ENCODE peak calls at places on chromosome 10, in four cellular contexts. S is thyroid gland, C is colonic mucosa, W is cardiac fibroblast. D is an unnamed sample.

GRCh38 chr10:49161411-49161997 is 26.7 kb downstream of the TMEM273 start:
- DNase-seq in S (peak), C (no peak), W (peak), D (no peak)

GRCh38 chr10:126133906-126134703 is 237.7 kb downstream of the FANK1 start:
- DNase-seq in S (no peak), C (no peak), W (peak), D (no peak)

GRCh38 chr10:14263041-14263440 is 67.7 kb downstream of the FRMD4A start:
- DNase-seq in S (no peak), C (no peak), W (no peak), D (no peak)

GRCh38 chr10:84590794-84591193 is 262.4 kb downstream of the CCSER2 start:
- DNase-seq in S (peak), C (no peak), W (no peak), D (no peak)

GRCh38 chr10:62048473-62048872 is 147.0 kb downstream of the ARID5B start:
- DNase-seq in S (no peak), C (no peak), W (no peak), D (no peak)

GRCh38 chr10:5654218-5654755 is 12.1 kb downstream of the ASB13 start:
- DNase-seq in S (no peak), C (peak), W (no peak), D (no peak)

GRCh38 chr10:120209124-120209523 is 247.9 kb upstream of the PLPP4 start:
- DNase-seq in S (no peak), C (no peak), W (no peak), D (no peak)

GRCh38 chr10:1939016-1939415 is 201.7 kb upstream of the ADARB2 start:
- DNase-seq in S (no peak), C (no peak), W (no peak), D (no peak)

GRCh38 chr10:16698457-16698856 is 118.8 kb downstream of the RSU1 start:
- DNase-seq in S (no peak), C (no peak), W (no peak), D (no peak)

GRCh38 chr10:37713642-37714041 is 143.8 kb downstream of the ZNF248 start:
- DNase-seq in S (no peak), C (no peak), W (no peak), D (no peak)

GRCh38 chr10:75062191-75062849 is 49.1 kb upstream of the SAMD8 start:
- DNase-seq in S (no peak), C (no peak), W (peak), D (no peak)

GRCh38 chr10:81215498-81215897 is 659.5 kb upstream of the NRG3 start:
- DNase-seq in S (no peak), C (no peak), W (peak), D (no peak)

GRCh38 chr10:33460461-33461294 is 126.2 kb upstream of the NRP1 start:
- DNase-seq in S (peak), C (peak), W (peak), D (no peak)

GRCh38 chr10:33743429-33743857 is 409.0 kb upstream of the NRP1 start:
- DNase-seq in S (no peak), C (peak), W (no peak), D (no peak)

GRCh38 chr10:121216721-121217181 is 365.6 kb downstream of the WDR11 start:
- DNase-seq in S (peak), C (no peak), W (no peak), D (no peak)

GRCh38 chr10:130353928-130354327 is 217.7 kb downstream of the GLRX3 start:
- DNase-seq in S (no peak), C (no peak), W (no peak), D (no peak)

GRCh38 chr10:34434119-34434594 is 380.9 kb downstream of the PARD3 start:
- DNase-seq in S (no peak), C (no peak), W (peak), D (no peak)

GRCh38 chr10:22174442-22174841 is 43.4 kb downstream of the EBLN1 start:
- DNase-seq in S (no peak), C (no peak), W (no peak), D (no peak)

GRCh38 chr10:5971315-5971832 is 6.0 kb downstream of the IL15RA start:
- DNase-seq in S (no peak), C (peak), W (peak), D (no peak)

GRCh38 chr10:14751576-14752330 is 22.9 kb downstream of the FAM107B start:
- DNase-seq in S (peak), C (peak), W (peak), D (no peak)

DNA sequence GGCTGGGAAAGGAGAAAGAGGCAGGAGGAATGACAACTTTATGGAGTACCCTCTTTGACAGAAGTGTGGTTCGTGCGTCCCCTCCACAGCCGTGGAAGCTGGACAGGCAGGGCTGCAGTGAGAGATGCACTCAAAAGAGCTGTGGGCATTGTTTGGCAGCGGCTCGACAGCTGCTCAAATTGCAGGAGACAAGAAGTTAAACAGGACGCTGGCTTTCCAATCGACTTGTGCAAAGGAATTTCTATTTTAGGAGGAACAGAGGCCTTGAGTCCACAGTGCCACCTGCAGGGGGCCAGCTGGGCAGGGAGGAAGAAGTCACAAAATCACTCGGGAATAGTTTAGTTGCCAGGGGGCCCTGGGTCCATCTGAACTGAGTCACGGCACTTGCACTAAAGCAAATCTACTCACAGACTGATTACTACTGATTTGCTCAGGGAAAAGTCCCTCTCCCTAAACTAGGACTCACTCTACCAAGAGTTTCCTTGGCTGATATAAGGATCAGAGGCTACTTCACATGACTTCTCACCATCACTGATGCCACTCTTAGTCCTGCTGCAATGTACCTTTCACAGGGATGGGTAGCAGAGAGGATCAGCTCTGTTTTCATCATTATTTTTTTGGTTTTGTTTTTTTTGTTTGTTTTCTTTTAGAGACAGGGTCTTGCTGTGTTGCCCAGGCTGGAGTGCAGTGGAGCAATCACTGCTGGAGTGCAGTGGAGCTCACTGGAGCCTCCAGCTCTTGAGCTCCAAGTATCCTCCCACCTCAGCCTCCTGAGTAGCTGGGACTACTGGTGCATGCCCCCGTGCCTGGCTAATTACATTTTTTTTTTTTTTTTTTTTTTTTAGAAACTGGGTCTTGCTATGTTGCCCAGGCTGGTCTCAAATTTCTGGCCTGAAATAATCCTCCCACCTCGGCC is 200.8 kb downstream of the JCAD start:
- DNase-seq in S (peak), C (peak), W (peak), D (no peak)
- TF ChIP-seq CTCF in S (peak), C (peak), W (peak), D (peak)

DNA sequence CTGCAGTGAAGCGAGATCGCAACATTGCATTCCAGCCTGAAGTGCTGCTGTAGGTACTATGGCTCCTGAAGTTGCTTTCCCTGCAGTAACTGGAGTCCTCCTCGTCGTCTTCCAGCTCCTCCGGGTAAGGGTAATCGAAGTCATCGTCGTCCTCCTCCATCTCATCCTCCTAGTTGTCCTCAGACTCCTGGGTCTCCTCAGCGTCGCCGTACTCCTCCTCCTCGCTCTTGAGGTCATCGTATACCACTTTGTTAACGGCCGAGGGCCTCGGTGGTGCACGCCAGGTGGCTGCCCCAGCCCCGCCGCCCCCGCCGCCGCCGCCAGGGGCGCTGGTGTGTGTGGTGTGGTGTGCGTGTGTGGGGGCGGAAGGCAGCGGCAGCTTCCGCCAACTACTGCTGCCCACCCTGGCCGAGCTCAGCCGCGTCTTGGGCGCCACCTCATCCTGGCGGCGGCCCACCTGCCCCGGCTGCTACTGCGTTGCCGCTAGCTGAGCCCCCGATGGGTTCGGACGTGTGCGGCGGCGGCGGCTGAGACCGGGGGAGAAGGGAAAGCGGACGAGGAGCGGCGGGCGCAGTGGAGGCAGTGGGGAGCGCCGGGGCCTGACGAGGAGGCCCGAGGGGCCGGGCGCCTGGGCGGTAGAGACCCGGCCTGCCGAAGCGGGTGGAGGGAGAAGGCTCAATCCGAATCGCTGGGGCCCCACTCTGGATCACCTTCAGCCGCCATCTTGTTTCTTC is 11.8 kb upstream of the ACBD5 start:
- DNase-seq in S (peak), C (peak), W (peak), D (no peak)
- TF ChIP-seq CTCF in S (peak), C (peak), W (peak), D (peak)

GRCh38 chr10:44306762-44307161 is 78.1 kb downstream of the CXCL12 start:
- DNase-seq in S (peak), C (no peak), W (no peak), D (no peak)
- TF ChIP-seq CTCF in S (no peak), C (no peak), W (no peak), D (peak)

GRCh38 chr10:88865281-88865876 is 13.7 kb upstream of the ANKRD22 start:
- DNase-seq in S (no peak), C (no peak), W (peak), D (no peak)
- TF ChIP-seq CTCF in S (no peak), C (no peak), W (no peak), D (peak)

GRCh38 chr10:24872790-24873182 is 79.6 kb downstream of the PRTFDC1 start:
- DNase-seq in S (no peak), C (no peak), W (no peak), D (no peak)

GRCh38 chr10:24871006-24871405 is 81.4 kb downstream of the PRTFDC1 start:
- DNase-seq in S (no peak), C (no peak), W (peak), D (no peak)

GRCh38 chr10:24873281-24873683 is 79.1 kb downstream of the PRTFDC1 start:
- DNase-seq in S (no peak), C (no peak), W (peak), D (no peak)

GRCh38 chr10:24871501-24871900 is 80.9 kb downstream of the PRTFDC1 start:
- DNase-seq in S (no peak), C (no peak), W (no peak), D (no peak)

DNA sequence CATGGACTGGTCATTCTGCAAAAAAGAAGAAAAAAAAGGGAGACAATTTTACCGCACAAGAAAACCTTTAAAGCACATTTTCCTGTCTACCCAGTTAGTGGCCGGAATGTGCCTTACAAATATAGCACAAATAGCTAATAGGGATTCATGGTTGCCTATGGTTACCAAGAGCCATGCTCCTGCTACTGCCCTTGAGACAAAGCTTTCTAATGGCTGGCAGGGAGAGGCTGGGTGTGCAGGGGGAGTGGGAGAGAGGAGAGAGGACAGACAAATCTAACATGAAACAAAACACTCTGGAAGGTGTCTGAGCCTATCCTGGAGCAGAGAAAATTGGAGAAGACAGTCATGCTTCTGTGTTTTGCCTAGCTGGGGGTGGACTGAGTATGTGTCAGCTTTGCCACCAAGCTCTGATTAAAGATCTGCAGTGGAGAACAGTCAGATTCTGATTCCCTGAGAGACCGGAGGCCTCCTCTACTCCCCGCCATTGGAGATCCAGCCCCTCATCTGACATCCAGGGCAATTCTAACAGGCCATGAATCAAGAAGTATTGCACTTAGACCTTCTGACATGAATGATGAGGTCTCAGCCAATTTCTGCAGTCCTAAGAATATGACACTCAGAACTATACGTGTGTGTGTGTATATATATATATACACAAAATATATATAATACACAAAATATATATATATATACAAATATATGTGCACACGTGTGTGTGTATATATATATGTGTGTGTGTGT is 80.2 kb downstream of the PRTFDC1 start:
- DNase-seq in S (no peak), C (no peak), W (peak), D (no peak)
- TF ChIP-seq CTCF in S (no peak), C (no peak), W (no peak), D (peak)

DNA sequence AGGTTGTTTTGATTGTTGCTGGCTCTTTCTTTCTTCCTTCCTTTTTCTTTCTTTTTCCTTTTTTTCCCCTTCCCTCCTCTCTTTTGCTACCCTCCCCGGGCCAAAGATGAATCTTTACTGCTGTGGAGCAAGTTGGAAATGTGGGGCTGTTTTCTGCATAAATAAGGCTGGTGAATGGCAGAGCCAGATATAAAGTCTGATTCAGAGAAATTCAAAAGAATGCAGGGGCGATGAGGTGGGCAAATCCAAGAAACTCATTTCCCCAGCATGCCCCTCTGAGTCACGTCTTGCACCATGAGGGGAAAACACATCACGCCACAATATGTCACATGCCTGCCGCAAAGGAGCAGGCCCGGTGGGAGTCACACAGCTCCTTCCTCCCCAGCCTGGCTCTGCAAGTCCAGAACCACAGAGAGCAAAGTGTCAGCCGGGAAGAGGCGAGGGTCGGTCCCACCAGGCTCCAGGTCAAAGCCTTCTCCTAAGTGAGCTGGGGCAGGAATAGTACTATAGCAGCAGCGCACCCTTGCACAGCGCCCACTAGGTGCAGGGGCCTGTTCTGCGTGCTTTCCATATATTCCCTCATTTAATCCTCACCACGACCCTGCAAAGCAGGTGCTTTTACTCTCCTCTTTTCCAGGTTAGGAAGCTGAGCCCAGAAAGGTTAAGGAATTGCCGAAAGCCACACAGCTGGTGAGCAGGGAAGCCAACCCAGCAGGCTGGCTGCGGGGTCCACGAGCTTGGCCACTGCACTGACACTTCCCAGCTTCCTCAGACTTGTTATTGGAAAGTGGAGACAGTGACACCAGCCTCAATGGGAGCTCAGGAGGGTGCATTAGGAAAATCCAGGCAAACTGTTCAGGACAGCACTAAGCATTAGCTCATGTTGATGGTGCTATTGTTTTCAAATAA is 94.1 kb upstream of the ZMIZ1 start:
- DNase-seq in S (no peak), C (peak), W (peak), D (no peak)
- TF ChIP-seq CTCF in S (peak), C (peak), W (peak), D (peak)

D was measured in chondrocyte.